ENCODE peak calls at places on chromosomes 5 and 9, in four cellular contexts. Z is amygdala, T is HEK293T, G is NCI-H1417. L is an unnamed sample.

GRCh38 chr5:53649352-53649751 is 88.9 kb downstream of the NDUFS4 start:
- DNase-seq in Z (no peak), T (no peak), G (no peak), L (no peak)

GRCh38 chr9:35858428-35858827 is 11.8 kb downstream of the OR13J1 start:
- DNase-seq in Z (no peak), T (no peak), G (no peak), L (no peak)

GRCh38 chr5:71778678-71779276 is 59.7 kb downstream of the CARTPT start:
- DNase-seq in Z (no peak), T (peak), G (peak), L (peak)

GRCh38 chr5:133147411-133147810 is 95.6 kb downstream of the HSPA4 start:
- DNase-seq in Z (no peak), T (no peak), G (no peak), L (peak)

GRCh38 chr5:135761746-135762145 is 72.7 kb upstream of the SLC25A48 start:
- DNase-seq in Z (no peak), T (no peak), G (no peak), L (no peak)

GRCh38 chr9:132372177-132373095 is 17.6 kb upstream of the SETX start:
- DNase-seq in Z (no peak), T (no peak), G (no peak), L (no peak)

GRCh38 chr9:99826579-99826978 is 4.9 kb downstream of the NR4A3 start:
- DNase-seq in Z (no peak), T (no peak), G (no peak), L (no peak)

GRCh38 chr9:18228101-18228500 is 245.9 kb upstream of the ADAMTSL1 start:
- DNase-seq in Z (no peak), T (no peak), G (no peak), L (no peak)

GRCh38 chr9:88387035-88387732 is 1.1 kb upstream of the SPIN1 start:
- DNase-seq in Z (no peak), T (peak), G (no peak), L (peak)

GRCh38 chr9:133335924-133336811 is at the start of gene SURF6:
- DNase-seq in Z (no peak), T (peak), G (peak), L (peak)

GRCh38 chr5:137743031-137743640 is 7.2 kb upstream of the KLHL3 start:
- DNase-seq in Z (no peak), T (peak), G (peak), L (peak)

GRCh38 chr5:132385321-132386105 is 16.0 kb downstream of the SLC22A5 start:
- DNase-seq in Z (no peak), T (peak), G (peak), L (peak)

GRCh38 chr9:114273461-114273881 is 49.4 kb upstream of the ORM1 start:
- DNase-seq in Z (no peak), T (no peak), G (no peak), L (no peak)

GRCh38 chr9:109182940-109183798 is 16.1 kb upstream of the FRRS1L start:
- DNase-seq in Z (no peak), T (peak), G (peak), L (peak)

GRCh38 chr5:86979801-86980510 is 287.7 kb upstream of the RASA1 start:
- DNase-seq in Z (no peak), T (no peak), G (no peak), L (no peak)

GRCh38 chr5:143713331-143714032 is 98.5 kb upstream of the HMHB1 start:
- DNase-seq in Z (no peak), T (no peak), G (no peak), L (no peak)

GRCh38 chr9:89676281-89676680 is 71.5 kb downstream of the GADD45G start:
- DNase-seq in Z (no peak), T (no peak), G (peak), L (no peak)

GRCh38 chr5:127619908-127620479 is 28.9 kb upstream of the CTXN3 start:
- DNase-seq in Z (no peak), T (no peak), G (no peak), L (no peak)

GRCh38 chr9:89483592-89484474 is 14.1 kb downstream of the SEMA4D start:
- DNase-seq in Z (no peak), T (no peak), G (no peak), L (no peak)

GRCh38 chr9:123406016-123406415 is 50.0 kb downstream of the CRB2 start:
- DNase-seq in Z (no peak), T (no peak), G (no peak), L (no peak)

L was measured in cardiac muscle cell.